ENCODE peak calls at places on chromosomes 1 and 21, in seven cellular contexts. B, V, I, U, F, T and D are unnamed samples.

GRCh38 chr1:65260851-65261473 is 48.4 kb upstream of the DNAJC6 start:
- DNase-seq in I (no peak), U (no peak), T (no peak), B (peak), V (peak), F (no peak), D (peak)

GRCh38 chr1:150808134-150808533 is at the start of gene CTSK:
- DNase-seq in U (no peak), B (no peak), V (no peak), F (no peak), I (no peak), T (no peak), D (no peak)

GRCh38 chr1:9312183-9312582 is 19.5 kb downstream of the SPSB1 start:
- DNase-seq in F (no peak), T (no peak), V (no peak), I (no peak), B (no peak), U (no peak), D (no peak)

GRCh38 chr1:184298321-184299052 is 88.3 kb upstream of the C1orf21 start:
- DNase-seq in V (no peak), I (no peak), F (no peak), B (no peak), U (no peak), T (peak), D (no peak)

GRCh38 chr1:43531906-43532584 is 1.4 kb downstream of the PTPRF start:
- DNase-seq in V (no peak), T (no peak), I (no peak), B (no peak), U (no peak), F (no peak), D (no peak)

GRCh38 chr1:78839704-78840277 is 166.7 kb downstream of the ADGRL4 start:
- DNase-seq in U (no peak), F (peak), T (peak), B (no peak), I (no peak), V (peak), D (peak)

GRCh38 chr1:115837762-115838421 is 3.0 kb downstream of the NHLH2 start:
- DNase-seq in B (no peak), I (no peak), V (no peak), F (no peak), U (no peak), T (no peak), D (no peak)

GRCh38 chr1:20882837-20883236 is 95.7 kb upstream of the HP1BP3 start:
- DNase-seq in T (no peak), V (no peak), F (no peak), I (no peak), B (no peak), U (no peak), D (no peak)

GRCh38 chr1:83998599-83999315 is at the start of gene TTLL7:
- DNase-seq in B (no peak), U (no peak), T (peak), V (peak), I (peak), F (no peak), D (peak)

GRCh38 chr1:170562644-170563338 is 30.8 kb downstream of the GORAB start:
- DNase-seq in V (peak), T (no peak), I (no peak), B (peak), F (no peak), U (no peak), D (peak)

GRCh38 chr1:21942464-21942863 is 5.4 kb upstream of the HSPG2 start:
- DNase-seq in I (no peak), B (no peak), T (peak), U (no peak), F (no peak), V (no peak), D (no peak)

GRCh38 chr21:38242036-38242435 is 14.8 kb upstream of the KCNJ15 start:
- DNase-seq in T (no peak), U (no peak), F (no peak), B (no peak), I (no peak), V (no peak), D (no peak)

GRCh38 chr1:117534995-117535467 is 70.8 kb upstream of the TENT5C start:
- DNase-seq in B (peak), T (peak), F (peak), V (no peak), I (peak), U (no peak), D (peak)

GRCh38 chr1:56540467-56540866 is 38.9 kb downstream of the PLPP3 start:
- DNase-seq in T (no peak), V (no peak), F (no peak), I (no peak), U (no peak), B (no peak), D (no peak)

GRCh38 chr1:100528861-100529260 is 9.1 kb upstream of the GPR88 start:
- DNase-seq in I (no peak), U (no peak), T (no peak), B (no peak), V (no peak), F (no peak), D (no peak)

GRCh38 chr1:3464649-3465025 is 10.2 kb downstream of the ARHGEF16 start:
- DNase-seq in T (no peak), F (no peak), U (no peak), V (no peak), I (no peak), B (no peak), D (no peak)

GRCh38 chr1:217089239-217090014 is 366.2 kb upstream of the ESRRG start:
- DNase-seq in I (no peak), B (no peak), V (peak), T (peak), F (no peak), U (no peak), D (peak)

GRCh38 chr1:61079898-61080336 is 2.4 kb upstream of the NFIA start:
- DNase-seq in B (peak), F (no peak), V (no peak), T (peak), I (no peak), U (peak), D (no peak)

GRCh38 chr1:184276416-184276815 is 110.4 kb upstream of the C1orf21 start:
- DNase-seq in V (no peak), B (no peak), I (no peak), F (no peak), T (no peak), U (no peak), D (no peak)

GRCh38 chr1:3641816-3642215 is 8.1 kb downstream of the WRAP73 start:
- DNase-seq in F (no peak), B (no peak), V (no peak), I (no peak), T (no peak), U (no peak), D (no peak)

GRCh38 chr1:230105754-230106625 is 39.0 kb downstream of the GALNT2 start:
- DNase-seq in T (no peak), I (no peak), B (no peak), U (no peak), V (peak), F (no peak), D (peak)

GRCh38 chr1:201279313-201279712 is 4.0 kb upstream of the PKP1 start:
- DNase-seq in F (no peak), U (no peak), I (no peak), B (no peak), T (peak), V (no peak), D (no peak)

GRCh38 chr21:39313042-39313456 is 383 bp downstream of the BRWD1 start:
- DNase-seq in V (no peak), F (peak), B (no peak), U (peak), I (no peak), T (peak), D (peak)

GRCh38 chr1:19949016-19949415 is 25.6 kb upstream of the PLA2G2E start:
- DNase-seq in B (peak), V (peak), I (no peak), T (no peak), U (no peak), F (no peak), D (peak)

GRCh38 chr1:182309631-182310351 is 81.8 kb downstream of the GLUL start:
- DNase-seq in B (no peak), U (no peak), V (no peak), I (no peak), T (no peak), F (no peak), D (no peak)

GRCh38 chr1:196148367-196148970 is 459.8 kb downstream of the KCNT2 start:
- DNase-seq in B (peak), U (no peak), F (peak), V (peak), T (peak), I (no peak), D (peak)

GRCh38 chr1:182720465-182720864 is 36.1 kb upstream of the RGS8 start:
- DNase-seq in I (no peak), V (no peak), T (peak), B (no peak), U (no peak), F (no peak), D (peak)

GRCh38 chr1:89689234-89689633 is 56.3 kb downstream of the LRRC8C start:
- DNase-seq in F (no peak), T (no peak), V (no peak), I (no peak), B (no peak), U (no peak), D (no peak)

GRCh38 chr1:193059282-193060225 is at the start of the genes RO60 and UCHL5:
- DNase-seq in V (peak), F (peak), T (peak), U (peak), B (peak), I (peak), D (peak)

GRCh38 chr1:176619261-176619660 is 156.3 kb downstream of the PAPPA2 start:
- DNase-seq in U (no peak), T (no peak), I (no peak), F (no peak), B (no peak), V (no peak), D (no peak)

GRCh38 chr1:8541961-8542521 is 224.1 kb downstream of the SLC45A1 start:
- DNase-seq in T (no peak), I (no peak), B (no peak), U (no peak), F (no peak), V (no peak), D (no peak)

GRCh38 chr1:26288311-26288941 is 8.5 kb downstream of the SH3BGRL3 start:
- DNase-seq in V (no peak), T (no peak), F (peak), B (no peak), I (peak), U (no peak), D (no peak)

GRCh38 chr1:150560011-150560438 is 10.8 kb downstream of the ADAMTSL4 start:
- DNase-seq in I (peak), B (no peak), U (peak), T (peak), F (peak), V (peak), D (peak)